ENCODE peak calls at places on chromosome 19, in four cellular contexts. Z, X, S and V are unnamed samples.

GRCh38 chr19:5103061-5103701 is 134.3 kb downstream of the KDM4B start:
- DNase-seq in X (no peak), Z (no peak), S (no peak), V (peak)

GRCh38 chr19:6076675-6077463 is 33.4 kb downstream of the RFX2 start:
- DNase-seq in S (peak), X (no peak), Z (peak), V (peak)

GRCh38 chr19:13118424-13119193 is 545 bp downstream of the NACC1 start:
- DNase-seq in X (no peak), Z (no peak), S (no peak), V (peak)

GRCh38 chr19:7013678-7014077 is 7.6 kb downstream of the MBD3L2B start:
- DNase-seq in S (no peak), X (no peak), Z (no peak), V (peak)

GRCh38 chr19:7909471-7910067 is 5.1 kb upstream of the TGFBR3L start:
- DNase-seq in Z (no peak), S (no peak), X (no peak), V (no peak)

GRCh38 chr19:1961545-1961878 is 20.5 kb downstream of the CSNK1G2 start:
- DNase-seq in Z (no peak), S (no peak), X (no peak), V (no peak)

GRCh38 chr19:42965204-42965603 is 28.2 kb upstream of the PSG7 start:
- DNase-seq in S (peak), Z (peak), X (no peak), V (peak)

GRCh38 chr19:45126654-45127053 is 33.7 kb downstream of the PPP1R37 start:
- DNase-seq in Z (no peak), X (no peak), S (no peak), V (no peak)

GRCh38 chr19:4967738-4968461 is 1.0 kb upstream of the KDM4B start:
- DNase-seq in Z (no peak), X (no peak), S (no peak), V (peak)

GRCh38 chr19:10521461-10522216 is 4.4 kb upstream of the S1PR5 start:
- DNase-seq in X (no peak), Z (no peak), S (no peak), V (no peak)

GRCh38 chr19:35944553-35944952 is 8.4 kb downstream of the LRFN3 start:
- DNase-seq in X (no peak), S (no peak), Z (no peak), V (no peak)

GRCh38 chr19:46736544-46737274 is 9.1 kb upstream of the FKRP start:
- DNase-seq in Z (no peak), X (no peak), S (no peak), V (no peak)

GRCh38 chr19:12543855-12544254 is 7.4 kb downstream of the ZNF564 start:
- DNase-seq in X (no peak), S (no peak), Z (no peak), V (peak)

GRCh38 chr19:53879145-53880037 is 2.6 kb upstream of the PRKCG start:
- DNase-seq in S (peak), X (peak), Z (peak), V (peak)

GRCh38 chr19:50896591-50897190 is 14.5 kb downstream of the KLK4 start:
- DNase-seq in Z (no peak), S (no peak), X (no peak), V (peak)

GRCh38 chr19:44625531-44626066 is 12.2 kb downstream of the IGSF23 start:
- DNase-seq in S (no peak), Z (no peak), X (no peak), V (no peak)

GRCh38 chr19:6006896-6007295 is 29.0 kb upstream of the RANBP3 start:
- DNase-seq in S (no peak), X (no peak), Z (no peak), V (no peak)

GRCh38 chr19:48964205-48965032 is 690 bp upstream of the FTL start:
- DNase-seq in S (no peak), X (no peak), Z (no peak), V (peak)

GRCh38 chr19:55321466-55321865 is 3.7 kb downstream of the TMEM150B start:
- DNase-seq in X (no peak), S (no peak), Z (no peak), V (no peak)

GRCh38 chr19:53254451-53255341 is at the start of gene ZNF677:
- DNase-seq in S (peak), X (peak), Z (peak), V (peak)

GRCh38 chr19:57583521-57584416 is at the start of gene ZIK1:
- DNase-seq in S (peak), Z (no peak), X (peak), V (peak)

GRCh38 chr19:4639531-4640246 is 373 bp downstream of the TNFAIP8L1 start:
- DNase-seq in Z (no peak), S (no peak), X (no peak), V (no peak)

GRCh38 chr19:53977991-53978731 is 13.3 kb upstream of the CACNG6 start:
- DNase-seq in X (no peak), S (no peak), Z (peak), V (peak)

GRCh38 chr19:42166336-42166735 is 34.1 kb upstream of the POU2F2 start:
- DNase-seq in X (no peak), S (no peak), Z (no peak), V (no peak)